ENCODE peak calls at places on chromosomes 11 and 22, in nine cellular contexts. W is GM23338, X is cardiac muscle cell, R is MM.1S, E is upper lobe of right lung, C is pancreas, O is HepG2, T is endothelial cell of umbilical vein, V is PC-3. Z is an unnamed sample.

GRCh38 chr11:24635588-24636290 is 138.9 kb downstream of the LUZP2 start:
- DNase-seq in W (peak; percentile 13), X (peak; percentile 26), R (no peak), E (no peak), C (no peak), O (no peak), T (no peak), V (peak; percentile 90), Z (no peak)

GRCh38 chr11:119919656-119920055 is 190.7 kb upstream of the NECTIN1 start:
- DNase-seq in W (no peak), X (no peak), R (no peak), E (no peak), C (no peak), O (no peak), T (no peak), V (no peak), Z (no peak)

GRCh38 chr11:61602775-61603569 is 22.1 kb upstream of the SYT7 start:
- DNase-seq in W (no peak), X (no peak), R (no peak), E (peak; percentile 71), C (no peak), O (no peak), T (no peak), V (peak; percentile 80), Z (peak; percentile 68)

GRCh38 chr11:117528061-117528780 is 200.6 kb downstream of the CEP164 start:
- DNase-seq in W (no peak), X (no peak), R (peak; percentile 86), E (no peak), C (no peak), O (no peak), T (no peak), V (no peak), Z (no peak)

GRCh38 chr11:7072401-7073028 is 16.3 kb upstream of the RBMXL2 start:
- DNase-seq in W (no peak), X (no peak), R (peak; percentile 58), E (no peak), C (no peak), O (no peak), T (no peak), V (no peak), Z (no peak)

GRCh38 chr22:44622147-44622427 is 79.9 kb upstream of the PRR5 start:
- DNase-seq in W (no peak), X (no peak), R (peak; percentile 12), E (no peak), C (no peak), O (no peak), T (no peak), V (peak; percentile 16), Z (peak; percentile 8)

GRCh38 chr11:1727861-1728260 is 22.5 kb downstream of the IFITM10 start:
- DNase-seq in W (no peak), X (no peak), R (no peak), E (no peak), C (no peak), O (no peak), T (no peak), V (no peak), Z (no peak)

GRCh38 chr11:31816467-31817053 is 5.4 kb upstream of the PAX6 start:
- DNase-seq in W (peak; percentile 60), X (no peak), R (no peak), E (no peak), C (peak; percentile 60), O (no peak), T (no peak), V (no peak), Z (no peak)

GRCh38 chr11:86116386-86116726 is 47.5 kb upstream of the PICALM start:
- DNase-seq in W (no peak), X (no peak), R (peak; percentile 47), E (no peak), C (no peak), O (no peak), T (no peak), V (peak; percentile 69), Z (no peak)

GRCh38 chr22:49241174-49241851 is 586.4 kb downstream of the BRD1 start:
- DNase-seq in W (no peak), X (no peak), R (no peak), E (no peak), C (no peak), O (no peak), T (no peak), V (no peak), Z (no peak)

GRCh38 chr11:126282742-126283591 is at the start of gene TIRAP:
- DNase-seq in W (peak; percentile 73), X (peak; percentile 65), R (peak; percentile 61), E (peak; percentile 89), C (peak; percentile 88), O (peak; percentile 43), T (peak; percentile 55), V (peak; percentile 59), Z (no peak)

GRCh38 chr22:16586991-16587390 is 5.6 kb downstream of the CCT8L2 start:
- DNase-seq in W (no peak), X (no peak), R (no peak), E (no peak), C (no peak), O (no peak), T (no peak), V (no peak), Z (no peak)

GRCh38 chr11:57619331-57619730 is 21.8 kb downstream of the SERPING1 start:
- DNase-seq in W (peak; percentile 57), X (no peak), R (no peak), E (no peak), C (no peak), O (no peak), T (no peak), V (no peak), Z (no peak)

GRCh38 chr11:209275-210121 is 2.0 kb downstream of the RIC8A start:
- DNase-seq in W (no peak), X (no peak), R (no peak), E (peak; percentile 66), C (no peak), O (no peak), T (peak; percentile 9), V (no peak), Z (no peak)

GRCh38 chr11:19241260-19242183 is 777 bp upstream of the E2F8 start:
- DNase-seq in W (peak; percentile 69), X (peak; percentile 68), R (peak; percentile 69), E (peak; percentile 68), C (peak; percentile 72), O (no peak), T (peak; percentile 8), V (peak; percentile 63), Z (no peak)

GRCh38 chr11:43575931-43576833 is 104.4 kb upstream of the HSD17B12 start:
- DNase-seq in W (no peak), X (peak; percentile 64), R (no peak), E (no peak), C (no peak), O (no peak), T (no peak), V (no peak), Z (peak; percentile 47)

GRCh38 chr11:61846351-61846750 is 18.3 kb downstream of the FADS2 start:
- DNase-seq in W (no peak), X (no peak), R (no peak), E (no peak), C (no peak), O (no peak), T (no peak), V (no peak), Z (no peak)

GRCh38 chr11:70712471-70712870 is 314.1 kb downstream of the CTTN start:
- DNase-seq in W (peak; percentile 58), X (no peak), R (no peak), E (peak; percentile 64), C (no peak), O (no peak), T (no peak), V (no peak), Z (no peak)
- H3K27ac ChIP-seq in W (no peak overlapping the region), X (no peak overlapping the region), R (no peak overlapping the region), E (no peak overlapping the region), C (no peak overlapping the region), O (no peak overlapping the region), T (no peak overlapping the region), V (no peak overlapping the region), Z (no peak overlapping the region)

DNA sequence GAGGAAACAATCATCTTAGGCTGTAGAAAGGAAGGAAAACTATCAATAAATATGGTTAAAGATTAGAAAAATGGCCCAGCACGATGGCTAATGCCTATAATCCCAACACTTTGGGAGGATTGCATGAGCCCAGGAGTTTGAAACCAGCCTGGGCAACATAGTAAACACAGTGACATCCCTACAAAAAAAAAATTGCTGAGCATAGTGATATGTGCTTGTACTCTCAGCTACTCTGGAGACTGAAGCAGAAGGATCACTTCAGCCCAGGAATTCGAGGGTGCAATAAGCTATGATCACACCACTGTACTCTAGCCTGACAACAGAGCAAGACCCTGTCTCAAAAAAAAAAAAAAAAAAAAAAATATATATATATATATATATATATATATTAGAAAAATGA is 54.9 kb downstream of the ARFGAP2 start:
- DNase-seq in W (no peak), X (no peak), R (no peak), E (no peak), C (no peak), O (no peak), T (no peak), V (no peak), Z (no peak)
- H3K27ac ChIP-seq in W (no peak overlapping the region), X (no peak overlapping the region), R (no peak overlapping the region), E (no peak overlapping the region), C (no peak overlapping the region), O (no peak overlapping the region), T (no peak overlapping the region), V (no peak overlapping the region), Z (no peak overlapping the region)

GRCh38 chr11:12502041-12502440 is 124.7 kb downstream of the PARVA start:
- DNase-seq in W (no peak), X (no peak), R (no peak), E (no peak), C (no peak), O (no peak), T (no peak), V (no peak), Z (no peak)
- H3K27ac ChIP-seq in W (no peak overlapping the region), X (no peak overlapping the region), R (no peak overlapping the region), E (no peak overlapping the region), C (no peak overlapping the region), O (no peak overlapping the region), T (no peak overlapping the region), V (no peak overlapping the region), Z (no peak overlapping the region)

GRCh38 chr22:39577361-39577760 is 6.8 kb downstream of the CACNA1I start:
- DNase-seq in W (no peak), X (no peak), R (no peak), E (no peak), C (no peak), O (no peak), T (peak; percentile 14), V (no peak), Z (no peak)

GRCh38 chr22:39577900-39578299 is 7.3 kb downstream of the CACNA1I start:
- DNase-seq in W (no peak), X (no peak), R (no peak), E (no peak), C (no peak), O (no peak), T (no peak), V (no peak), Z (no peak)

GRCh38 chr22:39574779-39575551 is 4.4 kb downstream of the CACNA1I start:
- DNase-seq in W (no peak), X (no peak), R (no peak), E (no peak), C (no peak), O (peak; percentile 28), T (peak; percentile 80), V (peak; percentile 86), Z (no peak)

GRCh38 chr22:39576027-39576426 is 5.5 kb downstream of the CACNA1I start:
- DNase-seq in W (no peak), X (no peak), R (no peak), E (no peak), C (no peak), O (no peak), T (no peak), V (no peak), Z (no peak)

DNA sequence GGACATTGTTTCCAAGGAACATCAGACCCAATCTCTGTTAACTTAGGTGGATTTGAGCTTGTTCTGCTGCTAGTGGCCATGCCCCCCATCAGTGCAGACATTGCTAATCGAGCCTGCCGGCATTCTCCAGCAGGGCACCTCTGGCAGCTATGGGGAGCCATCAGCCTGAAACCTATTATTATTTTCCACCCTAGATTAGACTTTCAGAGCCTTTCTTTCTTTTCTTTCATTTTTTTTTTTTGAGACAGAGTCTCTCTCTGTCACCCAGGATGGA is 4.9 kb downstream of the CACNA1I start:
- DNase-seq in W (no peak), X (no peak), R (no peak), E (no peak), C (no peak), O (no peak), T (no peak), V (no peak), Z (no peak)
- H3K27ac ChIP-seq in W (no peak overlapping the region), X (no peak overlapping the region), R (no peak overlapping the region), E (no peak overlapping the region), C (no peak overlapping the region), O (no peak overlapping the region), T (no peak overlapping the region), V (no peak overlapping the region), Z (no peak overlapping the region)